ENCODE peak calls at places on chromosome 22, in seven cellular contexts. N is IMR-90, P is HepG2, J is HCT116, V is K562, E is fibroblast of pulmonary artery, F is hepatocyte. R is an unnamed sample.

GRCh38 chr22:26385164-26385563 is 43.9 kb upstream of the ASPHD2 start:
- DNase-seq in N (no peak), P (no peak), J (no peak), V (no peak), E (no peak), F (no peak), R (no peak)

GRCh38 chr22:19289475-19290161 is 1.9 kb downstream of the CLTCL1 start:
- DNase-seq in N (peak), P (no peak), J (no peak), V (peak), E (peak), F (peak), R (peak)

GRCh38 chr22:38260760-38261477 is 11.9 kb downstream of the TMEM184B start:
- DNase-seq in N (peak), P (peak), J (no peak), V (no peak), E (no peak), F (no peak), R (no peak)

GRCh38 chr22:35749808-35750207 is 32.1 kb downstream of the APOL5 start:
- DNase-seq in N (no peak), P (no peak), J (no peak), V (no peak), E (no peak), F (no peak), R (no peak)

GRCh38 chr22:16783930-16784354 is 41.3 kb downstream of the XKR3 start:
- DNase-seq in N (no peak), P (peak), J (peak), V (peak), E (no peak), F (peak), R (no peak)

GRCh38 chr22:35742342-35743100 is 24.8 kb downstream of the APOL5 start:
- DNase-seq in N (peak), P (no peak), J (peak), V (peak), E (peak), F (no peak), R (peak)

GRCh38 chr22:26360169-26360885 is 68.7 kb upstream of the ASPHD2 start:
- DNase-seq in N (peak), P (peak), J (peak), V (peak), E (peak), F (peak), R (peak)

GRCh38 chr22:23147632-23148387 is 2.5 kb downstream of the RAB36 start:
- DNase-seq in N (peak), P (peak), J (no peak), V (peak), E (peak), F (peak), R (no peak)

GRCh38 chr22:33922268-33922667 is 2.0 kb upstream of the LARGE1 start:
- DNase-seq in N (peak), P (peak), J (no peak), V (no peak), E (peak), F (peak), R (no peak)

GRCh38 chr22:42080287-42080686 is 787 bp downstream of the SMDT1 start:
- DNase-seq in N (peak), P (no peak), J (no peak), V (no peak), E (peak), F (peak), R (peak)

GRCh38 chr22:22710719-22711531 is 66.5 kb downstream of the GGTLC2 start:
- DNase-seq in N (peak), P (peak), J (no peak), V (peak), E (peak), F (peak), R (no peak)

DNA sequence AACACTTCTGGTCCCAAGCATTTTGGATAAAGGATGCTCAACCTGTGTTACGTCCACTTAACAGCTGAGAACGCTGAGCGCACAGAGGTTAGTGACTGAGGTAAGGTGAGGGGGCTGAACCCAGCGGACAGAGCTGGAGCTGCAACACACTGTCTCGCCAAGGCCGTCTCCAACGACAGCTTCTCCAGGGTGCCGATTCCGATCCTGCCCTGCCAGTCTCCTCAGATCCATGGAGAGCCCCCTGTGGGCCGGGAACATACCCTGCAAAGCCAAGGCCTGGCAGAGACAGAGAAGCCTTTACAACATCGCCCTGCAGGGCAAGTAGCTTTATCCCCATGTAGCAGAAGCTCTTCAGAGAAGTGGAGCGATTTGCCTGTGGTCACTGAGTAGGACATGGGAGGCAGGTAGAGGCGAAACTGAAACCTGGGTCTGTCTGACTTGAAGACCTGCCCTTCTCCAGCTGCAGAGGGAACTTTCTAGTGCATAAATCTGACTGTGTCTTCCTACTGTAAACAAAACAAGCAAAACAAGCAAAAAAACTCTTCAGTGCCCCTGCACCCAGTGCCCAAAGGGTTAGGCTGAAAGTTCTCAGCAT is 72.8 kb downstream of the SCUBE1 start:
- DNase-seq in N (no peak), P (peak), J (no peak), V (peak), E (no peak), F (no peak), R (no peak)
- TF ChIP-seq CTCF in N (no peak), P (peak), J (peak), V (peak), E (peak), F (peak), R (peak)

GRCh38 chr22:40712311-40712710 is 33.0 kb downstream of the MCHR1 start:
- DNase-seq in N (no peak), P (no peak), J (no peak), V (no peak), E (no peak), F (no peak), R (no peak)

GRCh38 chr22:40716116-40716515 is 36.8 kb downstream of the MCHR1 start:
- DNase-seq in N (no peak), P (no peak), J (no peak), V (no peak), E (no peak), F (no peak), R (peak)

GRCh38 chr22:40709752-40710413 is 30.6 kb downstream of the MCHR1 start:
- DNase-seq in N (peak), P (no peak), J (no peak), V (no peak), E (peak), F (peak), R (no peak)

GRCh38 chr22:40718250-40719204 is 39.2 kb downstream of the MCHR1 start:
- DNase-seq in N (no peak), P (no peak), J (no peak), V (no peak), E (no peak), F (no peak), R (no peak)

GRCh38 chr22:40714514-40714966 is 35.3 kb downstream of the MCHR1 start:
- DNase-seq in N (peak), P (peak), J (no peak), V (no peak), E (peak), F (peak), R (no peak)
- TF ChIP-seq CTCF in N (no peak), P (no peak), J (no peak), V (no peak), E (no peak), F (no peak), R (no peak)

DNA sequence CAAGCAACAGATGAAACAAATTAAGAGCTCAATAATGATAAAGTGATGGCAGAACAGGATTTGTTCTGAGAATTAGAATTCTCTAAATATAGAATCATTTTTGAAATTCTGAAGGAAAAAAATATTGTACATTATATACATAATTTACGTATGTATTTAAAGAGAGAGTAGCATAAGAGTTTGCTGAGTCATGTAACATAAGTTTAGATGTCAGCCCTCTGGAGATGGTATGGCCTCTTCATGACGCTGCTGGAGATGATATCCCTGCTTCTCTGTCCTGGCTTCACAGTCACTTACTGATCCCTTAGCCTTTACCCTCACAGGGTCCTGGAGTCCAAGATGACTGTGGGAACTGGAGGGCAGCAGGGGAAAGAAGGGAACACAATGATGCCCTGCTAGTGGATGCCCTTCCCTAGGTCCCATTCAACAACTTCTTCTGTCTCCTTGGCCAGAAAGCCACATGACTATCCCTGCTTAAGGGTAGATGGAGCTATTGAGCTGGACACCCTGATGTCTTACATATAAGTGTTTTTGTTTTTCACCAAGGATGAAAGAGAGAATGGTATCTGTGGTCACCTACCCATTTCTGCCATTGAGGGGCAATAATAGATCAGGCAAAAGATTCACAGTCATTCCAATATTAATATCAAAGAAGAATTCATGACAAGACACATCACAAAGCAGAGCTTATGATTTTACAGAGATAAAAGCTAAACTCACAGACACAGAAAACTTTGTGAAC is 753.1 kb downstream of the TBC1D22A start:
- DNase-seq in N (no peak), P (no peak), J (no peak), V (no peak), E (no peak), F (no peak), R (no peak)
- TF ChIP-seq CTCF in N (no peak), P (no peak), J (peak), V (peak), E (no peak), F (no peak), R (no peak)

GRCh38 chr22:49701380-49702067 is 126.1 kb downstream of the BRD1 start:
- DNase-seq in N (no peak), P (no peak), J (no peak), V (peak), E (no peak), F (no peak), R (no peak)
- TF ChIP-seq CTCF in N (no peak), P (peak), J (peak), V (peak), E (peak), F (peak), R (peak)

GRCh38 chr22:24707477-24707816 is 67.1 kb downstream of the PIWIL3 start:
- DNase-seq in N (no peak), P (no peak), J (peak), V (no peak), E (no peak), F (no peak), R (no peak)
- TF ChIP-seq CTCF in N (no peak), P (peak), J (no peak), V (peak), E (no peak), F (peak), R (no peak)

GRCh38 chr22:37043828-37044538 is 7.6 kb upstream of the KCTD17 start:
- DNase-seq in N (peak), P (peak), J (peak), V (peak), E (peak), F (peak), R (peak)
- TF ChIP-seq CTCF in N (peak), P (peak), J (peak), V (peak), E (peak), F (peak), R (peak)

GRCh38 chr22:29353860-29354259 is 34.5 kb downstream of the AP1B1 start:
- DNase-seq in N (no peak), P (no peak), J (no peak), V (no peak), E (no peak), F (no peak), R (no peak)

DNA sequence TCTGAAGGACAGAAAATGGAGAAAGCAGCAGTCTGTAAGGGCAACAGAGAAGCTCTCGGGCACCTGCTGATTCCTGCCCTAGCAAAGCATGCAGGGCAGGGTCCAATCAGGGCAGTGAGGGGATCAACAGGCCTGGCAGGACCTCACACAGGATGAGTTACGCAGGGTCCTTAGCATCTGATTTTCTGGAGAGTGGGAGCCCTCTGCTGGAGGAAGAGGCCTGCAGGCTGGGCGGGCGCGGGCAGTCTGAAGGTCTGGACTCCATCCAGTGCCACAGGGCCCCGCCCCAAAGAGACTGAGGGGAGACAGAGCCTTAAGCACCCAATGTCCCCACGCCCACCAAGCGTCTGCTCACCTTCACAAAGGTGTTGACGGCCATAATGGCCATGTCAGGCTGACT is 28.9 kb downstream of the AP1B1 start:
- DNase-seq in N (peak), P (peak), J (peak), V (peak), E (peak), F (peak), R (peak)
- TF ChIP-seq CTCF in N (peak), P (peak), J (peak), V (peak), E (peak), F (peak), R (peak)

R was measured in HFFc6.